ENCODE peak calls at places on chromosomes 2 and 18, in seven cellular contexts. T, L, M, R, A, W and H are unnamed samples.

GRCh38 chr2:183594150-183594549 is 469.9 kb downstream of the NUP35 start:
- DNase-seq in L (no peak), W (no peak), R (no peak), M (no peak), T (no peak), A (no peak), H (no peak)

GRCh38 chr2:53397085-53397484 is 370.5 kb upstream of the CHAC2 start:
- DNase-seq in A (no peak), L (no peak), W (no peak), R (no peak), M (no peak), T (no peak), H (no peak)

GRCh38 chr2:1721706-1722483 is 22.4 kb downstream of the PXDN start:
- DNase-seq in R (no peak), L (no peak), W (peak), M (no peak), T (no peak), A (no peak), H (no peak)

GRCh38 chr18:57353940-57354461 is 1.6 kb downstream of the ST8SIA3 start:
- DNase-seq in A (peak), R (peak), L (peak), W (peak), T (no peak), M (no peak), H (peak)

GRCh38 chr18:6055711-6056110 is 160.4 kb upstream of the TMEM200C start:
- DNase-seq in L (no peak), A (no peak), R (no peak), M (no peak), T (no peak), W (peak), H (no peak)

GRCh38 chr2:8754056-8754790 is 72.4 kb downstream of the ID2 start:
- DNase-seq in L (no peak), T (no peak), R (no peak), A (no peak), W (peak), M (no peak), H (no peak)

GRCh38 chr2:99707592-99707991 is 217.8 kb upstream of the REV1 start:
- DNase-seq in R (no peak), M (no peak), T (no peak), W (no peak), L (no peak), A (no peak), H (no peak)

GRCh38 chr2:63023444-63023843 is 27.2 kb upstream of the OTX1 start:
- DNase-seq in R (peak), M (peak), A (peak), T (peak), L (no peak), W (peak), H (no peak)

GRCh38 chr2:8522682-8523081 is 159.2 kb upstream of the ID2 start:
- DNase-seq in T (no peak), R (no peak), M (no peak), L (no peak), W (no peak), A (no peak), H (no peak)

GRCh38 chr2:168118733-168119518 is 128.5 kb downstream of the STK39 start:
- DNase-seq in T (peak), R (peak), A (peak), W (peak), L (peak), M (no peak), H (peak)

GRCh38 chr18:58359226-58360019 is 269.5 kb downstream of the ALPK2 start:
- DNase-seq in T (no peak), L (no peak), R (no peak), W (no peak), A (no peak), M (no peak), H (no peak)

GRCh38 chr18:76822510-76823165 is at the start of gene ZNF236:
- DNase-seq in T (no peak), R (peak), M (no peak), L (peak), W (peak), A (peak), H (peak)

GRCh38 chr2:27960237-27960912 is 69.8 kb downstream of the BABAM2 start:
- DNase-seq in W (no peak), R (no peak), A (no peak), M (no peak), T (no peak), L (no peak), H (no peak)

GRCh38 chr2:238970553-238971081 is 122.7 kb downstream of the TWIST2 start:
- DNase-seq in M (no peak), T (peak), R (peak), A (peak), L (peak), W (peak), H (peak)

GRCh38 chr2:119721462-119721861 is 38.3 kb upstream of the PTPN4 start:
- DNase-seq in M (no peak), W (no peak), R (peak), L (no peak), A (no peak), T (no peak), H (no peak)

GRCh38 chr2:41038408-41038807 is 586.5 kb upstream of the SLC8A1 start:
- DNase-seq in R (no peak), W (no peak), A (no peak), L (no peak), M (no peak), T (no peak), H (no peak)

GRCh38 chr2:169221745-169222369 is 140.5 kb downstream of the LRP2 start:
- DNase-seq in M (no peak), T (peak), R (no peak), L (no peak), W (peak), A (peak), H (peak)

GRCh38 chr2:163044116-163044515 is 205.5 kb upstream of the KCNH7 start:
- DNase-seq in T (no peak), M (no peak), W (no peak), R (no peak), A (no peak), L (no peak), H (no peak)

GRCh38 chr18:23746851-23747250 is 57.6 kb downstream of the LAMA3 start:
- DNase-seq in L (no peak), T (no peak), M (no peak), R (no peak), A (no peak), W (no peak), H (no peak)

GRCh38 chr2:43251171-43251731 is 24.8 kb upstream of the ZFP36L2 start:
- DNase-seq in M (no peak), L (no peak), W (peak), T (no peak), A (no peak), R (peak), H (peak)

GRCh38 chr2:142130111-142131015 is 453 bp downstream of the LRP1B start:
- DNase-seq in M (no peak), W (peak), R (peak), L (peak), T (peak), A (no peak), H (peak)

GRCh38 chr2:84495539-84496146 is 20.7 kb upstream of the DNAH6 start:
- DNase-seq in L (no peak), R (peak), A (peak), T (peak), W (peak), M (no peak), H (peak)

GRCh38 chr2:187541086-187542085 is 12.8 kb downstream of the TFPI start:
- DNase-seq in A (no peak), W (no peak), L (no peak), T (peak), M (no peak), R (peak), H (no peak)

GRCh38 chr2:237819231-237819630 is 20.7 kb downstream of the RBM44 start:
- DNase-seq in T (no peak), A (no peak), R (no peak), L (no peak), M (no peak), W (no peak), H (no peak)

GRCh38 chr2:33607137-33607781 is 8.2 kb upstream of the FAM98A start:
- DNase-seq in W (no peak), R (no peak), T (no peak), L (peak), M (no peak), A (peak), H (no peak)

DNA sequence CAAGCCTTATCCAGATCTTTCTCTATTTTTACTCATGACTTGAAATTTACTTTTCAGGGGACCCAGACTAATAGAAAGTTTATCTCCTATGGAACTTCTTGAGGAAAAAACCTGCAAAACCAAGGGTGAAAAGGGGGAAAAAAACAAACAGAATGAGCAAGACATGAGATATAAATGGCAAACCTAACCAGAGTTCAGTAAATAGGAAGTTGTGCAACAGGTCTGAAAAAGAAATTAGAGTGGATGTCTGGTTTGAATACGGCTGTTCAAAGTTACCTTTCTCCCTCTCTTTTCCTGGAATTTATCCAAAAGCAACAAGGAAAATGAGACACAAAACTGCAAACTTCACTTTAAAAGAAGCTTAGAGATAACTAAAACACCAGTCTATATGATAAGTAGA is 78.8 kb upstream of the TGFA start:
- DNase-seq in W (no peak), L (no peak), A (no peak), R (no peak), T (no peak), M (no peak), H (no peak)
- TF ChIP-seq JUND in W (no peak), L (no peak), A (no peak), R (no peak), T (no peak), M (no peak), H (no peak)

GRCh38 chr2:18891598-18892345 is 302.4 kb upstream of the NT5C1B start:
- DNase-seq in R (no peak), M (no peak), W (no peak), L (no peak), T (no peak), A (no peak), H (no peak)
- TF ChIP-seq JUND in R (no peak), M (no peak), W (no peak), L (no peak), T (no peak), A (no peak), H (no peak)

DNA sequence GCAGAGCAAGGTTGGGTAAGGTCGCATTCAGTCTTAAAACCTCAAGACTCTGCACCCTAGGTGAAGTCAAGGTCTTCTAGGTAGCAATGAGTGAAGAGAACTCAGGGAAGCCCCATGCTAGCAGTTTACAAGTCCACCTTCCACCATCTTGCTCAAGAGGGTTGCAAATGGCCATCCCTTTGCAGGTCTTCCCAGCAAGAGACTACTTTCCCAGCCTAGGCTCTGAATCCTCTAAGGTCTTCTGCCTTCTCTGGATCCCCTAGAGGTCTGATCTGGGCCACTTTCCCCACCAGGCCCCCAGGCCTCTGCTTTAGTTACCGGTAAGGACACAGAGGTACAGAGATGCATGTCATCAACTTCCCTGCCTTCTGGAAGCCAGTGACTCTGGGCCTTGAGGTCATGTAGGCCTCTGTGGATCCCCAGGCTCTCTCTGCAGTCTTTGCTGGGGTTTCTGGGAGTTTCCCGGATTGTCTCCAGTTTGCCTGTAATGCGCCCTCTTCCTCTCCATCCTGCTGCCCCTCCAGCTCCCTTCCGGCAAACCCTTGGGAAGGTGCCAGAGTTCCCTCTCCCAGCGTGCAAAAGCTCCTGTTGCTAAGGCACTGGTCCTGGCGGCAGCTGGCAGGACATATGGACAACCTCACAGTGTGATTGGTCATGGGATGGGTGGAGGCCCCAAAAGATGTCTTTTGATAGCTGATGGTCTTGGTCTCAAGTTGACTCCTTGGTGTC is 320.4 kb downstream of the CYP26B1 start:
- DNase-seq in M (no peak), T (no peak), W (no peak), A (no peak), L (no peak), R (no peak), H (no peak)
- TF ChIP-seq JUND in M (no peak), T (no peak), W (no peak), A (no peak), L (no peak), R (no peak), H (no peak)

GRCh38 chr18:9760641-9761040 is 52.5 kb downstream of the RAB31 start:
- DNase-seq in W (no peak), T (no peak), M (no peak), L (no peak), A (no peak), R (no peak), H (no peak)

GRCh38 chr18:9755603-9756002 is 47.5 kb downstream of the RAB31 start:
- DNase-seq in A (no peak), T (no peak), W (no peak), M (no peak), L (no peak), R (no peak), H (no peak)

GRCh38 chr18:9758624-9759075 is 50.5 kb downstream of the RAB31 start:
- DNase-seq in M (no peak), L (no peak), T (no peak), A (peak), W (no peak), R (no peak), H (no peak)

GRCh38 chr18:9756566-9757470 is 48.7 kb downstream of the RAB31 start:
- DNase-seq in A (no peak), M (no peak), W (no peak), L (no peak), T (no peak), R (no peak), H (no peak)

GRCh38 chr18:9757851-9758587 is 49.9 kb downstream of the RAB31 start:
- DNase-seq in L (no peak), A (peak), W (no peak), R (no peak), M (no peak), T (no peak), H (no peak)
- TF ChIP-seq JUND in L (no peak), A (peak), W (no peak), R (no peak), M (no peak), T (no peak), H (no peak)

GRCh38 chr2:189756311-189756710 is 6.3 kb downstream of the OSGEPL1 start:
- DNase-seq in M (no peak), L (no peak), W (no peak), T (no peak), A (no peak), R (no peak), H (no peak)

DNA sequence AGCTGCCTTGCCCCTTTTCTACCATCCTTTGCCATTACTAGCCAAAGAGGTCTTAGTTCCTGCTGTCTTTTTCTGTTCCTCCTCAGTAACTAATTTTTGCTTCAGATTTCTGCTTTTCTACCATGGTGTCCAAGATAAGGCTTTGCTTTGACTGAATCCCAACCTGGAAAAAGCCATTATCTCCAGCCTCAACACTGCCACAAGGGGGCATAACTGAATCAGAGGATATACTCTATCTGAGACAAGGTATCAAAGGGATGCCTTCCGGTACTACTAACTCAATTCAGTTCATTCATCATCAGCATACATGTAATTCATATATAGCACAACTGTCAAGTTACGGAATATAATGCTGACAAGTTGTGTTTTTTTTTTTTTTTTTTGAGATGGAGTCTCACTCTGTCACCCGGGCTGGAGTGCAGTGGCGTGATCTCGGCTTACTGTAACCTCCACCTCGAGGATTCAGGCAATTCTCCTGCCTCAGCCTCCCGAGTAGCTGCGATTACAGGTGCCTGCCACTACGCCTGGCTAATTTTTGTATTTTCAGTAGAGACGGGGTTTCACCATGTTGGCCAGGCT is 11.4 kb downstream of the OSGEPL1 start:
- DNase-seq in L (peak), R (peak), T (peak), M (no peak), W (peak), A (peak), H (peak)
- TF ChIP-seq JUND in L (no peak), R (no peak), T (no peak), M (no peak), W (no peak), A (no peak), H (no peak)

GRCh38 chr18:22387787-22388186 is 29.9 kb downstream of the CTAGE1 start:
- DNase-seq in R (no peak), T (no peak), L (no peak), M (no peak), W (no peak), A (no peak), H (no peak)

GRCh38 chr18:22394428-22394827 is 23.3 kb downstream of the CTAGE1 start:
- DNase-seq in W (no peak), A (no peak), L (no peak), R (no peak), M (no peak), T (no peak), H (no peak)

GRCh38 chr18:22387364-22387763 is 30.4 kb downstream of the CTAGE1 start:
- DNase-seq in A (no peak), M (no peak), T (no peak), R (no peak), W (no peak), L (no peak), H (no peak)

DNA sequence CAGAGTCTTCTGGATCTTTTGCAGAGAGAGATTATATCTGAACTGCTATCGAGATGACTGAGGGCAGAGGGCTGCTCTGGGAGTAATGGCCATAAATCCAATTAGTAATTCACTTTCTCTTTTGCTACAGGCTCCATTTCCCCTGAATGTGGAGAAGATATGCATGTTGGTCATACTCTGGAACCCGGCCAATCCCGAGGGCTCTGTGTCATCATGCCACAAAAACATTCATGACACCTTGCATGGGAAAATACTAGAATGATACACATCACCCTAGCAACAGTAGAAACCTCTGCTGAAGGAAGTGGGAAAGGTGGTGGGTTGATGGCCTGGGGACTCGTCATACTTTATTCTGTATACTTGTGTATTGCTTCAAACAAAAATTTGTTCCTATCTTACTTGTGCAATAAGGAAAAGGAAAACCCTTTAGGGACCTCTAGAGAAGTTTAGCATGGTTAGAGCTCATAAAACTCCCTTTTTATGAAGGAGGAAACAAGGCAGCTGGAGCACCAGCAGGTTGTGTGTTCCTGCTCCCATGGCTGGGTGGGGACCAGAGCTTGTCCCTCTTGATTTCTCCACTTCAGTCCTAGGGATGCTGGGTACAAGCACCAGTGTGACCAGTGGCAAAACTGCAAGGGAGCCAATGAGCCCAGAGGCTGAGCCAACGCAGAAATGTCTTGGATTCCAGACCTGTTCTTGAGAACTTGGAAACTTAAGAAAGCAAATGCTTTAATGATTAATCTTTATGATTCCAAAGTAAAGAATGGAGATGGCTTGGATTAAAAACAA is 25.9 kb downstream of the CTAGE1 start:
- DNase-seq in W (peak), R (no peak), L (no peak), A (no peak), T (no peak), M (no peak), H (no peak)
- TF ChIP-seq JUND in W (no peak), R (no peak), L (no peak), A (no peak), T (no peak), M (no peak), H (no peak)

DNA sequence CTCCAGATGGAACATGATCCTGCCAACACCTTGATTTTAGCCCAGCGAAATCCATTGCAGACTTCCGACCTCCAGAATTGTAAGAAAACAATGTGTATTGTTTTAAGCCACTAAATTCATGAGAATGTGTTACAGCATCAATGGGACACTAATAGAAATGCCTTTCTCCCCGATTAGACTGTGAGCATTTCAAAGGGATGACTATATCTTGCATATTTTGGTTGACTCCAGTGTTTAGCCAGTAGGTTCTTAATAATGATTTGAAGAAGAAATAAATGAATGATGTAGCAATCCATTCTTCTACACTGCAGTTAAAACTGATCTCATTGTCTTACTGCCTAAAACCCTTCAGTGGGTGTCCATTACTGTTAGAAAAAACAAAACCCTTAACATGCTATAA is 67.4 kb upstream of the ACVR1C start:
- DNase-seq in L (no peak), M (no peak), R (no peak), T (no peak), W (no peak), A (no peak), H (no peak)
- TF ChIP-seq JUND in L (no peak), M (no peak), R (no peak), T (no peak), W (no peak), A (no peak), H (no peak)

GRCh38 chr2:73301636-73302035 is 8.3 kb upstream of the EGR4 start:
- DNase-seq in A (no peak), T (no peak), R (no peak), M (no peak), W (no peak), L (no peak), H (no peak)
- TF ChIP-seq JUND in A (no peak), T (no peak), R (no peak), M (no peak), W (no peak), L (no peak), H (no peak)